ENCODE peak calls at places on chromosome 6, in five cellular contexts. Z is GM12865, Y is transverse colon, N is astrocyte of the spinal cord, K is cardiac fibroblast. C is an unnamed sample.
A peak's percentile ranks its signal among the peaks of the same experiment; 100 is the strongest.

GRCh38 chr6:13164316-13164715 is 164.0 kb downstream of the TBC1D7 start:
- DNase-seq in Z (no peak), Y (no peak), N (no peak), K (no peak), C (no peak)

GRCh38 chr6:45507156-45507555 is 129.4 kb upstream of the SUPT3H start:
- DNase-seq in Z (no peak), Y (no peak), N (no peak), K (no peak), C (no peak)

GRCh38 chr6:99254616-99255550 is 94.6 kb downstream of the FAXC start:
- DNase-seq in Z (no peak), Y (no peak), N (no peak), K (no peak), C (no peak)

GRCh38 chr6:117483645-117484016 is 1.2 kb downstream of the DCBLD1 start:
- DNase-seq in Z (peak; percentile 72), Y (peak; percentile 12), N (peak; percentile 38), K (peak; percentile 46), C (peak; percentile 58)

GRCh38 chr6:103800131-103800670 is 1059.5 kb downstream of the HACE1 start:
- DNase-seq in Z (no peak), Y (no peak), N (no peak), K (no peak), C (no peak)

GRCh38 chr6:1679691-1680068 is 70.0 kb downstream of the FOXC1 start:
- DNase-seq in Z (no peak), Y (no peak), N (peak; percentile 73), K (no peak), C (no peak)

GRCh38 chr6:14382381-14383236 is 265.0 kb downstream of the CD83 start:
- DNase-seq in Z (peak; percentile 31), Y (no peak), N (no peak), K (no peak), C (no peak)

GRCh38 chr6:72553531-72554202 is 68.2 kb upstream of the KCNQ5 start:
- DNase-seq in Z (no peak), Y (no peak), N (peak; percentile 85), K (peak; percentile 79), C (no peak)

GRCh38 chr6:156980515-156980914 is 203.3 kb downstream of the ARID1B start:
- DNase-seq in Z (no peak), Y (no peak), N (no peak), K (no peak), C (no peak)

GRCh38 chr6:44662461-44663121 is 275.1 kb downstream of the CDC5L start:
- DNase-seq in Z (peak; percentile 44), Y (peak; percentile 52), N (peak; percentile 92), K (peak; percentile 80), C (no peak)

GRCh38 chr6:163765326-163765725 is 350.8 kb downstream of the QKI start:
- DNase-seq in Z (no peak), Y (no peak), N (no peak), K (no peak), C (no peak)

GRCh38 chr6:35955970-35956369 is 35.1 kb upstream of the SRPK1 start:
- DNase-seq in Z (no peak), Y (no peak), N (no peak), K (no peak), C (no peak)
- TF ChIP-seq CTCF in Z (peak; percentile 35), Y (no peak), N (peak; percentile 43), K (peak; percentile 29), C (peak; percentile 42)

DNA sequence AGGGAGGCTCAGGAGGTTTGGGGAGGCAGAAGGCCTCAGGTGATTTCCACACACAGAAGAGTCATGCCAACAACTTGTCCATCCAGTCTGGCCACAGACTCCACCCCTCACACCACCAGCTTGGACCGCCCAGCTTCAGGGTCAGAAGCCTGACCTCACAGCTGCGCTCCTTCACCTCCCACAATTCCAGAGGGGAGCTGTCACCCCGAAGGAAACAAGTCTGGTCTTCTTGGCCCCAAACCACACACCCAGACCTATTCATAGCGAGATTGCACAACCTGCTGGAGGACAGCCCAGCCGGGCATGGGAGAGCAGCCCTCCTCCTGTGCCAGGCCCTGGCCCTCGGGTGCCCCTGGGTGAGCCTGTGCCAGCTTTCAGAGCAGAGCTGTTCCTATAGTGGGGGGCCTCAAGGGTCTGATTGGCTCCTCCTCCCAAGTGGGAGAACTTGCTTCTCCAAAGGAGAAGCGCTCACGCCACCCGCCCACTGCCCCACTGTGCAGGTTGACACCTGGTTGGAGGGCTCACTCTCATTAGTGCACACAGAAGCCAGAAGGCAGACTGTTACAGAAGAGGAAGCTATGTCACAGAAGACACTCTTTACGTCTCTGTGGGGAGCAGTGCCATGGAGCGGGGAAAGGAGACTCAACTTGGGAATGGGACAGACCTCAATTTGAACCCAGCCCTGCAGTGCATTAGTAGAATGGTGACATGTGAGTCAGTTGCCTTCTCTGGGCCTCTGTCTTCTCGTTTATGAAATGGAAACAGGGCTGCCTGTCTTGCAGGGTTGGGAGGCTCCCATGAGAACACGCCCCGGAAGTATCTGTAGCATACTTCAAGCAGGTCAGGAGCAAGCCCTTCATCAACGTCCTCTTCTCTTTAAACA is 128.8 kb downstream of the FOXO3 start:
- DNase-seq in Z (no peak), Y (peak; percentile 56), N (peak; percentile 65), K (peak; percentile 99), C (no peak)
- TF ChIP-seq CTCF in Z (no peak), Y (no peak), N (no peak), K (no peak), C (no peak)

DNA sequence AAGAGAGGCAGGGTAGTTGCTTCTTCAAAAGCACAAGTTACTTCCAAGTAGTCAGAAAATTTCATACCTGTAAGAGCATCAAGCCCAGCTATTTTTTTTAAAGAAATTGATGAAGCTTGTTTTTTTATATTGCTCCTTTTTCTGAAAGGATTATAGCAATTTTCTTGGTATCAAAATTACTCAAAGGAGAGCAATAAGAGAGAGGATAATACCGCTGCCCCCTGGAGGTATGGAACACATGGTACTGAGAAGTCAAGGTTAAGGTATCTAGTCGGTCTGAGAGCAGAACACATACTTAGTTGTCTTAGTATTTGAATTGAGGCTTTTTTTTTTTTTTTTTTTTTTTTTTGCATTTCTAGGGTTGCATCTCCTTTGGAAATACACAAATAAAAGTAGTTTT is 59.4 kb downstream of the ADGRF5 start:
- DNase-seq in Z (no peak), Y (no peak), N (no peak), K (no peak), C (no peak)
- TF ChIP-seq CTCF in Z (no peak), Y (no peak), N (peak; percentile 17), K (no peak), C (no peak)

DNA sequence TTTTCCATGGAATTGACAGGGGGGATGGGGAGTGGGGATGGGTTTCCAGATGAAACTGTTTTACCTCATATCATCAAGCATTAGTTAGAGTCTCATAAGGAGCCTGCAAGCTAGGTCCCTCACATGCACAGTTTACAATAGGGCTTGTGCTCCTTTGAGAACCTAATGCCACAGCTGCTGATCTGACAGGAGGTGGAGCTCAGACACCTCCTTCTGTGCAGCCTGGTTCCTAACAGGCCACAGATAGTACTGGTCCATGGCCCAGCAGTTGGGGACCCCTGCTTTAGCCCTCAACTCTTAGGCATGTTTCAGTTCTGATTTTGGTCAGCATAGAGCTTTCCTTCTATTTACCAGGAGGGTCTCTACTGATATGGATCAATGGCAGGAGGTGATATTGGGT is 251.6 kb downstream of the LAMA2 start:
- DNase-seq in Z (no peak), Y (no peak), N (no peak), K (peak; percentile 55), C (no peak)
- TF ChIP-seq CTCF in Z (no peak), Y (no peak), N (no peak), K (no peak), C (no peak)

GRCh38 chr6:116472710-116473109 is 11.5 kb downstream of the CALHM6 start:
- DNase-seq in Z (no peak), Y (no peak), N (no peak), K (no peak), C (no peak)
- TF ChIP-seq CTCF in Z (no peak), Y (no peak), N (no peak), K (no peak), C (no peak)

DNA sequence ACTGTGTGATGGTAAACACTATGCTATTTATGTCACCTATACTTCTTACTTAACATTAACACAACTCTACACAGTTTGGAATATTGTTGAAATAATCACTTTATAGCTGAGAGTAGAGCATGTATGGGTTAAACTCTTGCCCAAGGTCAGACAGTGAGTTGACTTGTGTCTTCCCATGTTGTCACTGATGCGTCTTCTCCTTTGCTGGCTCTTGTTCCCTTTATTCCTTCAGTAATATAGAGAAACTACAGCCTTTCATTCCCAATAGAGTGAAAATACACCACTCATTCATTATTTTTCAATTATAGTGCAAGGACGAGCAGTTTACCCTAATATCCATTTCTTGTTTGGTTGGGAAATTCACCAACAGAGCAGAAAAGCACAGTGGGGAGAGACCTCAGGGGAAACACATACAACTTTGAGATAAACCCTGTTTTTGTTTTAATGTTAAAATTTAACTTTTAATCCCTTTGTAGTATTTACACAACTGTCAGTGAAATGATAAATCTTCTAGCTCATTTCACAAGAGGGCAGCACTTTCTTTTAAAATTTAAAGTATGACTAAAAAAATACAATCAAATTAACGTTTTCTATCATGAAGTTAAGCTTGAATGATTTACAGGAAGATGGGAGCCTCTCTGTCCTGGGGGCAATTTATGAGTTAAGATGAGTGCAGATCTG is 363.0 kb downstream of the UTRN start:
- DNase-seq in Z (no peak), Y (no peak), N (no peak), K (no peak), C (no peak)
- TF ChIP-seq CTCF in Z (no peak), Y (peak; percentile 14), N (no peak), K (no peak), C (no peak)

GRCh38 chr6:8908638-8909037 is 473.3 kb upstream of the SLC35B3 start:
- DNase-seq in Z (no peak), Y (no peak), N (no peak), K (no peak), C (no peak)

GRCh38 chr6:8906699-8907098 is 471.4 kb upstream of the SLC35B3 start:
- DNase-seq in Z (no peak), Y (no peak), N (no peak), K (no peak), C (no peak)

GRCh38 chr6:8905647-8906231 is 470.4 kb upstream of the SLC35B3 start:
- DNase-seq in Z (no peak), Y (no peak), N (no peak), K (no peak), C (no peak)

GRCh38 chr6:8904754-8905153 is 469.4 kb upstream of the SLC35B3 start:
- DNase-seq in Z (peak; percentile 23), Y (no peak), N (no peak), K (no peak), C (no peak)
- TF ChIP-seq CTCF in Z (peak; percentile 65), Y (no peak), N (peak; percentile 7), K (no peak), C (peak; percentile 23)

DNA sequence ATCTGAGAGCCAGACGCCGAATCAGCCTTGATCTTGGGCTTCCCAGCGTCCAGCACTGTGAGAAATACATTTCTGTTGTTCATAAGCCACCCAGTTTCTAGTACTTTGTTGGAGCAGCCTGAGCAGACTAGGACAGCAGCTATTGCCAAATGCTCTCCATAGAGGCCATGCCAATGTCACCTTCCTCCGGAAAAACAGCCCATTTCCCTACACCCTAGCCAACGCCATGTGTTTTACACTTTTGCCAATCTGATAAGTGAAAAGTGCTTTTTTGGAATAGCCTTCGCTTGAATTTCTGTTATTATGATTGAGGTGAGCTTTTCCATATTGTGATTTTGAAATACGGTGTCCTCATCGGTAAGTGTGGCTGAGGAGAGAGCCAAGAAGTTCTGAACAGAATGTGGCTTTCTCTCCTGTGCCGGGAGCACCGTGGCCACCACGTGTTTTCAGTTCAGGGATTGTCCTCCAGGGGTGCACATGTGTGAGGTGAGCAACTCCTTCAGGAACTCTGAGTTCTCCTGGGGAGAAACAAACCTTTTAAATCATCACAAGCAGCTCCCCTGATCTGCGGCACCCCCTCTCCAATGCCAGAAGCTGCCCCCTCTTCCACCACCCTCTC is 35.8 kb downstream of the TAF8 start:
- DNase-seq in Z (no peak), Y (no peak), N (no peak), K (no peak), C (no peak)
- TF ChIP-seq CTCF in Z (no peak), Y (peak; percentile 28), N (peak; percentile 21), K (peak; percentile 14), C (no peak)